ENCODE peak calls at places on chromosome 5, in nine cellular contexts. X, Y, H, J, R, P, N, V and O are unnamed samples.

GRCh38 chr5:1819458-1819857 is 18.3 kb downstream of the NDUFS6 start:
- DNase-seq in V (no peak), N (no peak), X (no peak), H (no peak), J (no peak), P (no peak), Y (no peak), R (no peak), O (no peak)

GRCh38 chr5:76303917-76304316 is 99.2 kb upstream of the IQGAP2 start:
- DNase-seq in H (no peak), J (no peak), V (peak; percentile 42), N (no peak), P (peak; percentile 85), Y (no peak), X (peak; percentile 32), R (no peak), O (no peak)

GRCh38 chr5:180598316-180598701 is 7.0 kb upstream of the SCGB3A1 start:
- DNase-seq in H (no peak), Y (no peak), J (peak; percentile 13), P (no peak), N (no peak), V (peak; percentile 2), X (no peak), R (no peak), O (no peak)

GRCh38 chr5:176714067-176714466 is 66.8 kb downstream of the TSPAN17 start:
- DNase-seq in H (no peak), R (no peak), V (no peak), N (no peak), X (no peak), P (no peak), Y (no peak), J (no peak), O (no peak)

GRCh38 chr5:65876496-65876895 is 49.9 kb upstream of the ERBIN start:
- DNase-seq in P (no peak), R (no peak), Y (no peak), V (no peak), J (no peak), X (no peak), N (no peak), H (no peak), O (no peak)

GRCh38 chr5:168047669-168048111 is 243.8 kb upstream of the WWC1 start:
- DNase-seq in R (no peak), V (peak; percentile 47), J (no peak), Y (no peak), N (no peak), P (no peak), X (no peak), H (no peak), O (peak; percentile 73)

GRCh38 chr5:55866485-55866884 is 15.3 kb downstream of the IL31RA start:
- DNase-seq in N (peak; percentile 39), V (no peak), R (no peak), X (peak; percentile 74), H (no peak), P (no peak), Y (no peak), J (no peak), O (no peak)

GRCh38 chr5:53087171-53087570 is 22.4 kb downstream of the MOCS2 start:
- DNase-seq in N (no peak), J (no peak), V (no peak), Y (no peak), P (no peak), H (no peak), X (no peak), R (no peak), O (no peak)

GRCh38 chr5:140219068-140219971 is 44.3 kb downstream of the CYSTM1 start:
- DNase-seq in V (peak; percentile 91), Y (no peak), P (no peak), R (no peak), H (peak; percentile 67), X (peak; percentile 94), J (no peak), N (peak; percentile 60), O (no peak)

GRCh38 chr5:134579284-134579771 is 53.3 kb downstream of the SAR1B start:
- DNase-seq in X (no peak), P (no peak), V (no peak), R (no peak), H (peak; percentile 5), J (no peak), N (no peak), Y (no peak), O (no peak)
- H3K27ac ChIP-seq in X (no peak overlapping the region), P (no peak overlapping the region), V (no peak overlapping the region), R (no peak overlapping the region), H (no peak overlapping the region), J (no peak overlapping the region), N (no peak overlapping the region), Y (no peak overlapping the region), O (no peak overlapping the region)

GRCh38 chr5:171981847-171982246 is 24.6 kb downstream of the FBXW11 start:
- DNase-seq in R (no peak), J (no peak), X (no peak), N (no peak), P (no peak), Y (no peak), V (no peak), H (no peak), O (no peak)
- H3K27ac ChIP-seq in R (no peak overlapping the region), J (no peak overlapping the region), X (no peak overlapping the region), N (no peak overlapping the region), P (no peak overlapping the region), Y (no peak overlapping the region), V (no peak overlapping the region), H (no peak overlapping the region), O (no peak overlapping the region)

DNA sequence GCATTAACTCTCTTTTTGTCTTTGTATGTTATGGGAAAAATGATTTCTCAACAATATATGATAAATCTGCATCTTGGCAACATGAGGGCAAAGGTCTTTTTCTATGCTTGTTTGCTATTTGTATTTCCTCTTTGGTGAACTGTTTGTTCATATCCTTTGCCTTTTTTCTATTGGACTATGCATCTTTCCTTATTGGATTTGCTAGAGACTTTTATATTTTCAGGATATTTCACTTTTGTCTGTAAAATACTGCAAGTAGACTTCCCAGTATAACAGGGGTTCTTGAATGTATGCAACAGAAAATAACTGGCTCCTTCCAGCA is 69.4 kb upstream of the SSBP2 start:
- DNase-seq in P (no peak), N (no peak), V (no peak), Y (no peak), X (no peak), J (no peak), H (no peak), R (no peak), O (no peak)
- H3K27ac ChIP-seq in P (no peak overlapping the region), N (no peak overlapping the region), V (no peak overlapping the region), Y (no peak overlapping the region), X (no peak overlapping the region), J (no peak overlapping the region), H (no peak overlapping the region), R (no peak overlapping the region), O (no peak overlapping the region)

DNA sequence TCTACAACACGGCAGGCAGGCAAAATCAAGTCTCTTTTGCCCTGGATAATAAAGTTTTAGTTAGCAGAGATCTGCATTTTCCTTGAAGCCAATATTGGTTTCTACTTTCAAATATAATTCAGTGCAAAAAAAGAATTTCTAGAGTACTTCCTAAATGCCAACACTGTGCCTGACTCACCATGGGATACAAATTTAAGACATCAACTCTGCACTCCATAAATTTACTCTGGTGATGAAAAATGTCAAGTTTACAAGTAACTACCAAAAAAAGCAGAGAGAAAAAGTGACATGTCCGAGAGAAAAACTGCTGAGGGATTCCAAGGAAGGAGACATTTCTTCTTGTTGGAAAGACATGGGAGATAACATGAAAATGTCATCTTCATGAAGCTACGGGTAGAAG is 119.7 kb downstream of the RAPGEF6 start:
- DNase-seq in H (no peak), V (no peak), X (no peak), N (no peak), R (no peak), P (no peak), J (no peak), Y (no peak), O (no peak)
- H3K27ac ChIP-seq in H (no peak overlapping the region), V (no peak overlapping the region), X (no peak overlapping the region), N (no peak overlapping the region), R (no peak overlapping the region), P (peak overlapping the region; percentile 73), J (no peak overlapping the region), Y (no peak overlapping the region), O (peak overlapping the region; percentile 64)

DNA sequence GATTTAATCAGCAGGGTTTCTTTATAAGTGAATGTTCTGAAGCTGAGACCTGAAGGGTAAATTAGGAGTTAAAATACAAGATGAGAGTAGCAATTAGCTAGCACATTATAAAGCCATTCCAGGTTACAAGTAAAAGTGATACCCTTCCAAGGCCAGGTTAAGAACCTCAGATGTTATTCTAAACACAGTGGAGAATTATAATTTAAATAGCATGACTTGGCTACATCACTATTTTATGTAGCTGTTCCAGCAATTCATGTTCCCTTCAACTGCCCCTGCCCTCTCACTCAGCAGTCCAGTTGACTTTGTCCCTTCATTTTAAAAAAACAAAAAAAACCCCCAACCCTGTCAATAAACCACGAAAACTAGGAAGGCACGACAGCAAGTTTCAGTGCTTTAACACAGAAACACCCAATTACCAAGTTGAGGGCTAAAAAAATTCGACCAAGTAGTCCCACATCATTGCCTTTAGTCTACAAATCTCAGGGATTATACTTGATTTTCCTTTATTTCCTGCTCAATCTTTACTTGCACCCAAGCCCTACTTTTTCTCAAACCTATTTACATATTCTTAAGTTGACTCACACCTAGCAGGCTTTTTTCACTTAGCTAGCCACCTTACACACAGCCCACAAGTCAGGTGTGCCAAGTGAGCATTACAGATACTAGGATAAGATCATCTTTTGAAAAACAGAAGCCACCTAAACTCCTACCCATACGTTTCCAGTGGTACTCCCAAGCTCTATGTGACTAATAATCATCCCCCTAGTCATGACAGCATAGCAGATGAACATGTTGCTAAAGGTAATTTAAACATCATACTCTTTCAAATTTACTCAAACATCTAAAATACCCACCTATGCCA is 3.4 kb downstream of the RPL37 start:
- DNase-seq in X (no peak), H (no peak), V (no peak), P (no peak), J (no peak), Y (no peak), R (no peak), N (no peak), O (no peak)
- H3K27ac ChIP-seq in X (no peak overlapping the region), H (no peak overlapping the region), V (no peak overlapping the region), P (peak overlapping the region; percentile 30), J (no peak overlapping the region), Y (no peak overlapping the region), R (no peak overlapping the region), N (no peak overlapping the region), O (no peak overlapping the region)